ENCODE peak calls at places on chromosomes 13 and 19, in six cellular contexts. S is lower lobe of right lung, L is epithelial cell of esophagus, O is Peyer's patch, K is kidney epithelial cell, A is K562. C is an unnamed sample.

GRCh38 chr19:12872941-12873890 is 8.0 kb downstream of the DNASE2 start:
- DNase-seq in K (peak; percentile 47), O (peak; percentile 44), A (peak; percentile 84), S (peak; percentile 83), L (peak; percentile 95), C (peak; percentile 30)

GRCh38 chr13:106446011-106446410 is 89.5 kb downstream of the EFNB2 start:
- DNase-seq in K (peak; percentile 93), A (no peak), O (no peak), S (no peak), L (peak; percentile 29), C (peak; percentile 58)

GRCh38 chr19:16376649-16377048 is 52.0 kb downstream of the KLF2 start:
- DNase-seq in S (no peak), L (no peak), O (no peak), K (no peak), A (peak; percentile 40), C (no peak)

GRCh38 chr19:8324186-8325050 is 3.1 kb downstream of the RPS28 start:
- DNase-seq in K (no peak), L (no peak), A (no peak), S (no peak), O (no peak), C (no peak)

GRCh38 chr19:45668342-45668871 is 386 bp downstream of the GIPR start:
- DNase-seq in O (no peak), L (no peak), K (no peak), A (no peak), S (no peak), C (no peak)

GRCh38 chr19:53507523-53508442 is 30.2 kb upstream of the ZNF331 start:
- DNase-seq in S (no peak), K (no peak), L (no peak), A (no peak), O (no peak), C (no peak)

GRCh38 chr13:72638059-72638815 is 89.2 kb downstream of the MZT1 start:
- DNase-seq in A (no peak), L (peak; percentile 93), O (no peak), S (no peak), K (peak; percentile 37), C (no peak)

GRCh38 chr19:55344444-55344843 is 4.8 kb downstream of the KMT5C start:
- DNase-seq in A (no peak), L (peak; percentile 63), K (no peak), O (no peak), S (no peak), C (no peak)

GRCh38 chr13:109744512-109745051 is 41.8 kb downstream of the IRS2 start:
- DNase-seq in A (no peak), O (peak; percentile 31), K (no peak), S (no peak), L (no peak), C (no peak)

GRCh38 chr13:111469450-111469849 is 149.0 kb downstream of the TEX29 start:
- DNase-seq in L (no peak), A (no peak), S (no peak), O (no peak), K (no peak), C (no peak)

GRCh38 chr13:107441279-107441678 is 774.1 kb downstream of the LIG4 start:
- DNase-seq in S (no peak), A (no peak), L (peak; percentile 4), O (no peak), K (peak; percentile 79), C (peak; percentile 48)

GRCh38 chr19:16043156-16043757 is 33.0 kb upstream of the TPM4 start:
- DNase-seq in L (no peak), A (no peak), O (no peak), S (no peak), K (no peak), C (no peak)

GRCh38 chr19:4577020-4577782 is 17.7 kb upstream of the SEMA6B start:
- DNase-seq in A (peak; percentile 53), K (no peak), L (peak; percentile 26), O (no peak), S (no peak), C (peak; percentile 23)

GRCh38 chr13:76928456-76928855 is 19.9 kb upstream of the ACOD1 start:
- DNase-seq in L (peak; percentile 54), K (no peak), S (no peak), O (no peak), A (no peak), C (no peak)

GRCh38 chr13:83325454-83325853 is 556.8 kb downstream of the SLITRK1 start:
- DNase-seq in O (no peak), L (peak; percentile 53), K (no peak), S (no peak), A (no peak), C (peak; percentile 85)

GRCh38 chr19:45469835-45470146 is 2.0 kb downstream of the FOSB start:
- DNase-seq in A (peak; percentile 94), K (no peak), L (no peak), S (no peak), O (peak; percentile 93), C (no peak)

GRCh38 chr19:19866599-19867248 is 1.0 kb downstream of the ZNF253 start:
- DNase-seq in L (peak; percentile 2), K (no peak), A (peak; percentile 53), S (no peak), O (peak; percentile 75), C (peak; percentile 1)

GRCh38 chr13:109000207-109000606 is 370.8 kb downstream of the MYO16 start:
- DNase-seq in S (no peak), K (no peak), O (no peak), A (no peak), L (no peak), C (no peak)

GRCh38 chr19:5048727-5049553 is 80.0 kb downstream of the KDM4B start:
- DNase-seq in O (no peak), K (no peak), L (no peak), S (no peak), A (peak; percentile 24), C (peak; percentile 78)

GRCh38 chr19:49875801-49876421 is 1.2 kb downstream of the AKT1S1 start:
- DNase-seq in A (peak; percentile 59), L (peak; percentile 32), O (peak; percentile 51), S (peak; percentile 75), K (no peak), C (peak; percentile 27)

GRCh38 chr19:7853760-7854107 is 20.5 kb downstream of the PRR36 start:
- DNase-seq in O (no peak), K (no peak), A (no peak), L (no peak), S (no peak), C (no peak)

GRCh38 chr19:29215322-29215845 is 2.4 kb upstream of the UQCRFS1 start:
- DNase-seq in K (no peak), L (no peak), S (no peak), O (no peak), A (no peak), C (no peak)

GRCh38 chr19:47523473-47523872 is 8.6 kb upstream of the NAPA start:
- DNase-seq in K (no peak), O (no peak), S (no peak), A (peak; percentile 4), L (no peak), C (no peak)

GRCh38 chr19:5067666-5068065 is 98.8 kb downstream of the KDM4B start:
- DNase-seq in L (no peak), K (no peak), S (no peak), O (no peak), A (no peak), C (no peak)

GRCh38 chr13:110347535-110348308 is 40.6 kb downstream of the COL4A2 start:
- DNase-seq in K (peak; percentile 95), L (peak; percentile 100), S (no peak), O (no peak), A (no peak), C (peak; percentile 95)

DNA sequence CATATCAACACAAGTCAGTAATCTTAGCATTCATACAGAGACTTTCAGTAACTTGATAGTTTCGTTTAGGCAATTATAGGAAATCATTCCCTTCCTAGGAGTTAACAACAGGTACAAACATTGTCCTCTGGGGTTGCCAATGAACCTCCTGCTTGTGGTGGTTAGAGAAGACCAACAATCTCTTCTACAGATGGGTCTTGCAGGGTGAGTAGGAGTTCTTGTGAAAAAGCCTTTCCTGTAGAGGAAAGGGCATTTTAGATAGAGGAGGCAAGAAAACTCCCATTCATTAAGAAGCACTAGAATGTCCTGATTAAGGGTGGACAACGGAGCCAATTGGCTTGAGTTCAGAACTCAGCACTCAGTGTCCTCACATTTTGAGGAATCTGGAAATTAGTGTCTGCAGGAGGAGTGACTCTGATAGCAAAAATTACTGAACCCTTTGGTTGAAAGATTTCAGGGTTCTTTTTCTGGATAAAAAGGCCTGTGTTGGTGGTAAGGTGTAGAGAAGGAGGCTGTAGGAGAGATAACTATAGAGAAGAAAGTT is 4.2 kb downstream of the WDFY2 start:
- DNase-seq in L (no peak), O (no peak), A (no peak), K (no peak), S (no peak), C (no peak)
- H3K4me3 ChIP-seq in L (no peak overlapping the region), O (no peak overlapping the region), A (no peak overlapping the region), K (no peak overlapping the region), S (no peak overlapping the region), C (no peak overlapping the region)

DNA sequence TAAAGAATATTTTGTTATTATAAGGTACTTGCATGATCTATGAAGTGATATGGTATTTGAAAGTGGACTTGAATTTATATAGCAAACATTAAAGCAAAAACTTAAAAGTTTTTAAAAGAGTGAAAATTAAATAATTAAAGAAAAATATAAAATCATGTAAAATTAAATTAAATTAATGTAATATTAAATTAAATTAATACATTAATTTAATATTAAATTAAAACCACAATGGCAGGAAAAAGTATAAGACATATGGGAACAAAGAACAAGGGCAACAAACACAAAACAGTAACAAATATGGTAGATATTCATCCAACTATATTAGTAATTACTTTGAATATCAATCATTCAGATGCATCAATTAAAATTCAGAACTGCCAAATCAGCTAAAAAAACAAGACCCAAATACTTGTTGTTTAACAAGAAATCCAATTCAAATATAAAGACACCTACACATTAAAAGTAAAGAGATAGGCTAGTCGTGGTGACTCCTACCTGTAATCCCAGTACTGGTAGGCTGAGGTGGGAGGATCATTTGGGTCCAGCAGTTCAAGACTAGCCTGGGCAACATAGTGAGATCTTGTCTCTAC is 992.2 kb upstream of the MIR17HG start:
- DNase-seq in O (no peak), S (no peak), A (no peak), L (no peak), K (no peak), C (no peak)
- H3K4me3 ChIP-seq in O (no peak overlapping the region), S (no peak overlapping the region), A (no peak overlapping the region), L (no peak overlapping the region), K (no peak overlapping the region), C (no peak overlapping the region)

GRCh38 chr13:51638497-51638871 is 54.2 kb downstream of the WDFY2 start:
- DNase-seq in K (no peak), L (peak; percentile 45), O (no peak), A (no peak), S (no peak), C (peak; percentile 40)
- H3K4me3 ChIP-seq in K (no peak overlapping the region), L (no peak overlapping the region), O (no peak overlapping the region), A (no peak overlapping the region), S (no peak overlapping the region), C (no peak overlapping the region)

DNA sequence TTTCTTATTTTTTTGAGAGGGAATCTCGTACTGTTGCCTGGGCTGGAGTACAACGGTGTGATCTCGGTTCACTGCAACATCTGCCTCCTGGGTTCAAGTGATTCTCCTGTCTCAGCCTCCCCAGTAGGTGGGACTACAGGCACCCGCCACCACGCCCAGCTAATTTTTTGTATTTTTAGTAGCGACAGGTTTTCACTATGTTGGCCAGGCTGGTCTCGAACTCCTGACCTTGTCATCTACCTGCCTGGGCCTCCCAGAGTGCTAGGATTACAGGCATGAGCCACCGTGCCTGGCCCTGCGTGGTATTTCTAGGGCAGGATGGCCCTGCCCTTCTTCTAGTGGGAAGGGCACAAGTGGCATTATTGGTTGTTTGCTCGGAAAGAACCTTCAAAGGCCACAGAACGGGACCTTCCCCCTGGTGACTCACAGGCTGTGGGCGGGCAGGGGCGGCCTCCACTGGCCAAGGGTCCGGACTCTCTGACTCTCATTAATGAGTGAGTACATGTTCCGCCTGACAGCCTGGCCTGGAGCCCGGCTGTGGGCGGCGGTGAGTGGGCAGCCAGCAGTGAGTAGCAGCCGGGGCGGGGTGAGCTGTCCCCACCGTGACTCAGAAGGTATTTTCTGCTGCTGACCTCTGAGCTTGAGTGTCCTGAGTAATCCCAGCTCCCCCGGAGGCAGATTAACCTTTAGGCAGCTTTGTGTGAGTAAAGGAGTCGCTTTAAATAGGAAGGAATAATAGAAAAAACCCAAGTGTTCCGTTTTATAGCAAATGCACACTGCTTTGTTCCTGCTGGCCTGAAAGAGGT is 5.1 kb downstream of the DOT1L start:
- DNase-seq in O (peak; percentile 71), A (peak; percentile 74), S (peak; percentile 98), L (peak; percentile 98), K (peak; percentile 97), C (peak; percentile 98)
- H3K4me3 ChIP-seq in O (no peak overlapping the region), A (peak overlapping the region; percentile 19), S (peak overlapping the region; percentile 41), L (no peak overlapping the region), K (no peak overlapping the region), C (peak overlapping the region; percentile 15)